ENCODE peak calls at places on chromosomes 7 and 10, in five cellular contexts. U, G, Q, I and H are unnamed samples.
A peak's percentile ranks its signal among the peaks of the same experiment; 100 is the strongest.

GRCh38 chr10:103799341-103799740 is 56.0 kb downstream of the SH3PXD2A start:
- DNase-seq in I (no peak), U (no peak), G (no peak), Q (peak; percentile 35), H (no peak)

GRCh38 chr10:110171032-110171431 is 36.4 kb upstream of the MXI1 start:
- DNase-seq in G (no peak), Q (peak; percentile 35), I (no peak), U (no peak), H (no peak)

GRCh38 chr10:88979153-88979562 is 11.4 kb upstream of the FAS start:
- DNase-seq in Q (peak; percentile 82), I (peak; percentile 83), G (peak; percentile 63), U (no peak), H (no peak)

GRCh38 chr10:93383562-93383981 is 98.6 kb downstream of the MYOF start:
- DNase-seq in U (no peak), I (peak; percentile 91), G (peak; percentile 17), Q (peak; percentile 65), H (no peak)

GRCh38 chr10:124152139-124152780 is 58.9 kb upstream of the CHST15 start:
- DNase-seq in I (peak; percentile 66), Q (peak; percentile 73), G (peak; percentile 2), U (no peak), H (no peak)

GRCh38 chr7:23210502-23210901 is 28.7 kb downstream of the NUP42 start:
- DNase-seq in I (no peak), G (no peak), U (no peak), Q (no peak), H (no peak)

GRCh38 chr7:47154781-47155180 is 427.1 kb downstream of the TNS3 start:
- DNase-seq in I (no peak), Q (no peak), U (no peak), G (no peak), H (no peak)

GRCh38 chr7:25753837-25754236 is 398.2 kb upstream of the NFE2L3 start:
- DNase-seq in Q (no peak), I (no peak), G (no peak), U (no peak), H (no peak)

GRCh38 chr10:6074489-6075301 is 12.5 kb upstream of the IL2RA start:
- DNase-seq in Q (peak; percentile 50), I (peak; percentile 43), U (no peak), G (no peak), H (no peak)

GRCh38 chr10:130801784-130802183 is 509.7 kb downstream of the TCERG1L start:
- DNase-seq in G (no peak), U (no peak), I (no peak), Q (no peak), H (no peak)

GRCh38 chr7:44195901-44196300 is 4.9 kb upstream of the YKT6 start:
- DNase-seq in I (no peak), U (no peak), Q (no peak), G (peak; percentile 46), H (no peak)

GRCh38 chr10:50552771-50553535 is 70.8 kb downstream of the SGMS1 start:
- DNase-seq in Q (no peak), U (peak; percentile 31), I (no peak), G (no peak), H (no peak)

GRCh38 chr10:114593240-114593792 is 64.8 kb downstream of the ABLIM1 start:
- DNase-seq in I (no peak), U (no peak), G (no peak), Q (no peak), H (no peak)

GRCh38 chr10:133133471-133134231 is 26.4 kb upstream of the KNDC1 start:
- DNase-seq in I (no peak), U (no peak), Q (no peak), G (no peak), H (no peak)

GRCh38 chr10:22103701-22104100 is 100.2 kb upstream of the DNAJC1 start:
- DNase-seq in Q (peak; percentile 4), I (no peak), G (no peak), U (no peak), H (no peak)

GRCh38 chr7:138785587-138786437 is 12.0 kb upstream of the TMEM213 start:
- DNase-seq in I (peak; percentile 89), Q (peak; percentile 23), G (no peak), U (no peak), H (no peak)

GRCh38 chr10:93746844-93747284 is 10.9 kb upstream of the LGI1 start:
- DNase-seq in Q (peak; percentile 97), G (peak; percentile 69), U (no peak), I (peak; percentile 99), H (peak; percentile 70)

GRCh38 chr10:115082521-115082920 is 10.6 kb upstream of the ATRNL1 start:
- DNase-seq in Q (peak; percentile 11), I (peak; percentile 67), G (no peak), U (no peak), H (no peak)

GRCh38 chr7:148485618-148486017 is 104.9 kb upstream of the C7orf33 start:
- DNase-seq in I (no peak), G (no peak), Q (no peak), U (no peak), H (no peak)

GRCh38 chr7:28739826-28740225 is 218.3 kb downstream of the TRIL start:
- DNase-seq in G (no peak), Q (no peak), I (no peak), U (no peak), H (no peak)

GRCh38 chr10:47351899-47352815 is 4.0 kb downstream of the RBP3 start:
- DNase-seq in Q (no peak), G (no peak), U (no peak), I (no peak), H (no peak)

GRCh38 chr7:134640842-134641715 is 5.6 kb upstream of the BPGM start:
- DNase-seq in I (no peak), U (no peak), Q (no peak), G (no peak), H (no peak)

GRCh38 chr7:23004247-23004520 is 9.7 kb downstream of the HYCC1 start:
- DNase-seq in Q (no peak), U (no peak), G (no peak), I (no peak), H (no peak)

GRCh38 chr10:29586509-29586908 is 48.3 kb downstream of the SVIL start:
- DNase-seq in Q (no peak), G (no peak), I (no peak), U (no peak), H (no peak)

GRCh38 chr7:2049782-2050510 is 182.8 kb downstream of the MAD1L1 start:
- DNase-seq in G (no peak), Q (no peak), U (no peak), I (no peak), H (no peak)

GRCh38 chr7:78099715-78100477 is 301.3 kb downstream of the PHTF2 start:
- DNase-seq in G (no peak), U (no peak), Q (peak; percentile 77), I (peak; percentile 56), H (no peak)

GRCh38 chr7:114825423-114825951 is 96.4 kb upstream of the MDFIC start:
- DNase-seq in Q (no peak), U (no peak), I (no peak), G (no peak), H (no peak)

GRCh38 chr7:118259115-118259514 is 34.6 kb downstream of the ANKRD7 start:
- DNase-seq in Q (no peak), G (peak; percentile 28), U (no peak), I (no peak), H (no peak)